ENCODE peak calls at places on chromosomes 2 and 18, in six cellular contexts. One of them, this sample, is unnamed.

GRCh38 chr2:211812587-211812986 is 726.0 kb downstream of the ERBB4 start:
- DNase-seq in fibroblast of the aortic adventitia: no peak
- DNase-seq in T-helper 1 cell: no peak
- DNase-seq in NAMALWA: no peak
- DNase-seq in COR-L47: no peak
- DNase-seq in H7: no peak
- DNase-seq in this sample: no peak

GRCh38 chr2:18545384-18545783 is 15.1 kb downstream of the RDH14 start:
- DNase-seq in H7: no peak
- DNase-seq in T-helper 1 cell: no peak
- DNase-seq in COR-L47: no peak
- DNase-seq in NAMALWA: no peak
- DNase-seq in fibroblast of the aortic adventitia: peak; percentile 77
- DNase-seq in this sample: no peak

GRCh38 chr2:98460573-98461560 is 16.2 kb downstream of the INPP4A start:
- DNase-seq in H7: no peak
- DNase-seq in NAMALWA: peak; percentile 68
- DNase-seq in COR-L47: no peak
- DNase-seq in fibroblast of the aortic adventitia: no peak
- DNase-seq in T-helper 1 cell: peak; percentile 55
- DNase-seq in this sample: no peak

GRCh38 chr2:147250652-147251356 is 594.0 kb upstream of the ACVR2A start:
- DNase-seq in H7: no peak
- DNase-seq in NAMALWA: no peak
- DNase-seq in fibroblast of the aortic adventitia: peak; percentile 15
- DNase-seq in T-helper 1 cell: no peak
- DNase-seq in COR-L47: no peak
- DNase-seq in this sample: no peak

GRCh38 chr18:36697905-36698304 is 130.9 kb downstream of the TPGS2 start:
- DNase-seq in fibroblast of the aortic adventitia: peak; percentile 88
- DNase-seq in T-helper 1 cell: no peak
- DNase-seq in NAMALWA: no peak
- DNase-seq in COR-L47: no peak
- DNase-seq in H7: no peak
- DNase-seq in this sample: no peak

GRCh38 chr2:101026253-101026701 is 24.2 kb downstream of the RPL31 start:
- DNase-seq in T-helper 1 cell: no peak
- DNase-seq in H7: peak; percentile 59
- DNase-seq in NAMALWA: no peak
- DNase-seq in fibroblast of the aortic adventitia: no peak
- DNase-seq in COR-L47: no peak
- DNase-seq in this sample: no peak

GRCh38 chr2:230913406-230913805 is 11.6 kb downstream of the GPR55 start:
- DNase-seq in T-helper 1 cell: no peak
- DNase-seq in NAMALWA: peak; percentile 41
- DNase-seq in fibroblast of the aortic adventitia: peak; percentile 8
- DNase-seq in H7: peak; percentile 84
- DNase-seq in COR-L47: no peak
- DNase-seq in this sample: no peak

GRCh38 chr2:225122582-225123486 is 80.6 kb upstream of the DOCK10 start:
- DNase-seq in T-helper 1 cell: peak; percentile 7
- DNase-seq in NAMALWA: peak; percentile 52
- DNase-seq in fibroblast of the aortic adventitia: peak; percentile 63
- DNase-seq in COR-L47: peak; percentile 9
- DNase-seq in H7: no peak
- DNase-seq in this sample: no peak

GRCh38 chr2:171160630-171161424 is at the start of gene TLK1:
- DNase-seq in T-helper 1 cell: peak; percentile 66
- DNase-seq in COR-L47: peak; percentile 84
- DNase-seq in fibroblast of the aortic adventitia: peak; percentile 66
- DNase-seq in NAMALWA: peak; percentile 89
- DNase-seq in H7: peak; percentile 90
- DNase-seq in this sample: peak; percentile 56

GRCh38 chr2:136741471-136741870 is 23.9 kb upstream of the THSD7B start:
- DNase-seq in COR-L47: no peak
- DNase-seq in H7: no peak
- DNase-seq in fibroblast of the aortic adventitia: no peak
- DNase-seq in NAMALWA: no peak
- DNase-seq in T-helper 1 cell: no peak
- DNase-seq in this sample: no peak

GRCh38 chr2:150620860-150621259 is 133.4 kb upstream of the RND3 start:
- DNase-seq in H7: no peak
- DNase-seq in T-helper 1 cell: no peak
- DNase-seq in COR-L47: no peak
- DNase-seq in fibroblast of the aortic adventitia: peak; percentile 55
- DNase-seq in NAMALWA: no peak
- DNase-seq in this sample: no peak

GRCh38 chr2:49516427-49516826 is 362.1 kb upstream of the FSHR start:
- DNase-seq in fibroblast of the aortic adventitia: no peak
- DNase-seq in T-helper 1 cell: no peak
- DNase-seq in NAMALWA: no peak
- DNase-seq in H7: no peak
- DNase-seq in COR-L47: no peak
- DNase-seq in this sample: no peak

GRCh38 chr2:130823171-130823885 is 13.4 kb upstream of the ARHGEF4 start:
- DNase-seq in COR-L47: no peak
- DNase-seq in fibroblast of the aortic adventitia: no peak
- DNase-seq in T-helper 1 cell: no peak
- DNase-seq in H7: no peak
- DNase-seq in NAMALWA: no peak
- DNase-seq in this sample: no peak

GRCh38 chr18:77300579-77300978 is 50.9 kb downstream of the GALR1 start:
- DNase-seq in NAMALWA: no peak
- DNase-seq in H7: no peak
- DNase-seq in T-helper 1 cell: no peak
- DNase-seq in fibroblast of the aortic adventitia: no peak
- DNase-seq in COR-L47: no peak
- DNase-seq in this sample: no peak

GRCh38 chr2:224287533-224287932 is 114.4 kb downstream of the FAM124B start:
- DNase-seq in H7: no peak
- DNase-seq in COR-L47: no peak
- DNase-seq in T-helper 1 cell: no peak
- DNase-seq in NAMALWA: no peak
- DNase-seq in fibroblast of the aortic adventitia: no peak
- DNase-seq in this sample: no peak

GRCh38 chr2:48589170-48589767 is 28.4 kb upstream of the GTF2A1L start:
- DNase-seq in H7: peak; percentile 43
- DNase-seq in T-helper 1 cell: no peak
- DNase-seq in fibroblast of the aortic adventitia: peak; percentile 70
- DNase-seq in NAMALWA: peak; percentile 36
- DNase-seq in COR-L47: peak; percentile 34
- DNase-seq in this sample: no peak

GRCh38 chr2:224284134-224284946 is 117.6 kb downstream of the FAM124B start:
- DNase-seq in fibroblast of the aortic adventitia: peak; percentile 69
- DNase-seq in NAMALWA: peak; percentile 66
- DNase-seq in T-helper 1 cell: peak; percentile 8
- DNase-seq in H7: no peak
- DNase-seq in COR-L47: peak; percentile 20
- DNase-seq in this sample: no peak

GRCh38 chr2:233270366-233270765 is 18.9 kb downstream of the ATG16L1 start:
- DNase-seq in NAMALWA: no peak
- DNase-seq in H7: no peak
- DNase-seq in fibroblast of the aortic adventitia: no peak
- DNase-seq in COR-L47: no peak
- DNase-seq in T-helper 1 cell: no peak
- DNase-seq in this sample: no peak

GRCh38 chr2:37599688-37600525 is 71.5 kb downstream of the CDC42EP3 start:
- DNase-seq in H7: no peak
- DNase-seq in T-helper 1 cell: peak; percentile 68
- DNase-seq in fibroblast of the aortic adventitia: no peak
- DNase-seq in COR-L47: no peak
- DNase-seq in NAMALWA: no peak
- DNase-seq in this sample: no peak

GRCh38 chr2:150618215-150618905 is 130.9 kb upstream of the RND3 start:
- DNase-seq in fibroblast of the aortic adventitia: peak; percentile 61
- DNase-seq in NAMALWA: no peak
- DNase-seq in H7: no peak
- DNase-seq in T-helper 1 cell: no peak
- DNase-seq in COR-L47: no peak
- DNase-seq in this sample: no peak

GRCh38 chr2:23925702-23926288 is 1.1 kb downstream of the ATAD2B start:
- DNase-seq in H7: peak; percentile 23
- DNase-seq in T-helper 1 cell: peak; percentile 43
- DNase-seq in fibroblast of the aortic adventitia: peak; percentile 68
- DNase-seq in COR-L47: no peak
- DNase-seq in NAMALWA: peak; percentile 91
- DNase-seq in this sample: no peak

GRCh38 chr2:6975988-6976387 is 58.8 kb downstream of the RNF144A start:
- DNase-seq in H7: no peak
- DNase-seq in T-helper 1 cell: no peak
- DNase-seq in fibroblast of the aortic adventitia: no peak
- DNase-seq in COR-L47: no peak
- DNase-seq in NAMALWA: no peak
- DNase-seq in this sample: no peak

GRCh38 chr2:239593965-239594771 is 193.3 kb upstream of the HDAC4 start:
- DNase-seq in fibroblast of the aortic adventitia: no peak
- DNase-seq in COR-L47: peak; percentile 61
- DNase-seq in NAMALWA: no peak
- DNase-seq in H7: peak; percentile 26
- DNase-seq in T-helper 1 cell: no peak
- DNase-seq in this sample: no peak

GRCh38 chr18:63445067-63445466 is 22.8 kb upstream of the VPS4B start:
- DNase-seq in COR-L47: no peak
- DNase-seq in T-helper 1 cell: no peak
- DNase-seq in fibroblast of the aortic adventitia: peak; percentile 34
- DNase-seq in H7: no peak
- DNase-seq in NAMALWA: no peak
- DNase-seq in this sample: no peak

GRCh38 chr18:12880532-12880892 is 3.5 kb downstream of the PTPN2 start:
- DNase-seq in fibroblast of the aortic adventitia: no peak
- DNase-seq in T-helper 1 cell: no peak
- DNase-seq in NAMALWA: peak; percentile 59
- DNase-seq in COR-L47: no peak
- DNase-seq in H7: no peak
- DNase-seq in this sample: no peak

GRCh38 chr18:30106356-30106755 is 936.2 kb downstream of the DSC3 start:
- DNase-seq in fibroblast of the aortic adventitia: no peak
- DNase-seq in NAMALWA: no peak
- DNase-seq in H7: no peak
- DNase-seq in COR-L47: no peak
- DNase-seq in T-helper 1 cell: no peak
- DNase-seq in this sample: no peak